ENCODE peak calls at places on chromosomes 5 and 9, in eight cellular contexts. F is stimulated activated CD8-positive, alpha-beta memory T cell treated with anti-CD3 and anti-CD28 coated beads, Interleukin-4, amount 100 ng/mL, for 48 hours; U is stimulated activated naive B cell treated with anti-CD40 and anti-IgM and Interleukin-4, amounts not matched to agents 10 μg/mL and 1 μg/mL and 100 μg/mL, for 72 hours; T is IMR-90; Z is endothelial cell; X is CD14-positive monocyte; E is activated CD4-positive, alpha-beta T cell treated with anti-CD3 and anti-CD28 coated beads for 48 hours; S is cardiac septum. J is an unnamed sample.

GRCh38 chr5:73770601-73771025 is 144.6 kb downstream of the ARHGEF28 start:
- DNase-seq in E (no peak), Z (no peak), F (no peak), U (no peak), X (no peak), T (peak; percentile 71), S (no peak), J (no peak)

GRCh38 chr5:58459276-58459859 is 518 bp downstream of the PLK2 start:
- DNase-seq in U (peak; percentile 18), X (no peak), F (peak; percentile 33), E (peak; percentile 13), T (peak; percentile 38), Z (no peak), S (peak; percentile 78), J (peak; percentile 40)

GRCh38 chr9:126327016-126327749 is 554 bp downstream of the MVB12B start:
- DNase-seq in X (no peak), E (peak; percentile 8), T (no peak), S (no peak), U (no peak), Z (no peak), F (peak; percentile 34), J (no peak)

GRCh38 chr5:17148481-17148880 is 69.0 kb upstream of the BASP1 start:
- DNase-seq in T (peak; percentile 56), F (no peak), Z (no peak), S (no peak), U (no peak), E (no peak), X (no peak), J (no peak)

GRCh38 chr5:160312139-160312959 is at the start of gene CCNJL:
- DNase-seq in F (peak; percentile 29), S (peak; percentile 83), Z (peak; percentile 86), T (peak; percentile 44), X (no peak), U (no peak), E (peak; percentile 12), J (peak; percentile 63)

GRCh38 chr5:131265318-131265803 is 1.5 kb downstream of the CDC42SE2 start:
- DNase-seq in S (no peak), Z (no peak), F (no peak), T (peak; percentile 38), U (no peak), E (no peak), X (no peak), J (no peak)

GRCh38 chr5:99775189-99775588 is 760.0 kb upstream of the FAM174A start:
- DNase-seq in X (no peak), T (no peak), S (no peak), U (no peak), F (no peak), Z (no peak), E (no peak), J (no peak)

GRCh38 chr5:122435738-122436137 is 123.7 kb downstream of the SNCAIP start:
- DNase-seq in S (no peak), Z (no peak), U (no peak), F (no peak), T (no peak), X (no peak), E (no peak), J (no peak)

GRCh38 chr5:56172225-56172624 is 60.9 kb downstream of the ANKRD55 start:
- DNase-seq in Z (no peak), F (no peak), S (no peak), T (peak; percentile 59), X (no peak), E (no peak), U (no peak), J (no peak)

GRCh38 chr5:148014276-148014675 is 49.5 kb upstream of the SPINK5 start:
- DNase-seq in X (no peak), Z (no peak), F (no peak), T (no peak), U (no peak), S (no peak), E (no peak), J (no peak)

GRCh38 chr5:36392818-36393217 is 91.1 kb upstream of the RANBP3L start:
- DNase-seq in E (no peak), Z (no peak), F (no peak), T (peak; percentile 21), S (no peak), U (no peak), X (no peak), J (no peak)

GRCh38 chr5:135246923-135247795 is 151.9 kb downstream of the MACROH2A1 start:
- DNase-seq in F (peak; percentile 17), U (no peak), X (no peak), Z (no peak), S (no peak), E (peak; percentile 31), T (peak; percentile 98), J (no peak)